ENCODE peak calls at places on chromosomes 13 and 19, in seven cellular contexts. Y is astrocyte of the cerebellum; V is KG1; F is nucleus accumbens; M is stimulated activated CD8-positive, alpha-beta memory T cell treated with anti-CD3 and anti-CD28 coated beads, Interleukin-15, amount 100 ng/mL, for 24 hours; J is neural crest cell; P is dorsolateral prefrontal cortex. O is an unnamed sample.

GRCh38 chr19:9528757-9529336 is 9.6 kb downstream of the ZNF426 start:
- DNase-seq in M (no peak), F (no peak), J (no peak), Y (no peak), V (no peak), P (no peak), O (no peak)

GRCh38 chr19:19459707-19460251 is 54.3 kb downstream of the GATAD2A start:
- DNase-seq in M (no peak), F (no peak), P (no peak), V (peak; percentile 70), J (no peak), Y (no peak), O (peak; percentile 36)

GRCh38 chr13:101303512-101303911 is 112.8 kb downstream of the NALCN start:
- DNase-seq in V (no peak), J (no peak), M (no peak), Y (no peak), P (no peak), F (no peak), O (no peak)

GRCh38 chr13:65378484-65378883 is 1851.7 kb downstream of the PCDH9 start:
- DNase-seq in V (no peak), F (no peak), P (no peak), M (no peak), Y (no peak), J (no peak), O (no peak)

GRCh38 chr13:25179810-25180437 is 7.8 kb upstream of the AMER2 start:
- DNase-seq in M (no peak), F (no peak), V (no peak), P (peak; percentile 36), J (no peak), Y (no peak), O (no peak)

GRCh38 chr13:33868343-33868994 is 50.5 kb downstream of the RFC3 start:
- DNase-seq in M (no peak), Y (no peak), F (no peak), V (no peak), J (no peak), P (no peak), O (no peak)

GRCh38 chr19:35708391-35708790 is 4.0 kb downstream of the ZBTB32 start:
- DNase-seq in M (no peak), Y (no peak), V (no peak), P (no peak), J (no peak), F (no peak), O (no peak)

GRCh38 chr13:41462427-41462826 is 5.1 kb downstream of the RGCC start:
- DNase-seq in V (no peak), P (no peak), F (no peak), Y (no peak), M (no peak), J (no peak), O (no peak)

GRCh38 chr19:48484931-48485612 is 15.9 kb downstream of the CYTH2 start:
- DNase-seq in J (no peak), M (no peak), F (no peak), Y (no peak), V (no peak), P (no peak), O (no peak)

GRCh38 chr19:13008926-13009787 is 13.9 kb downstream of the NFIX start:
- DNase-seq in J (no peak), P (no peak), M (no peak), Y (no peak), V (no peak), F (no peak), O (no peak)

GRCh38 chr19:16566161-16566560 is 6.1 kb downstream of the SLC35E1 start:
- DNase-seq in P (no peak), J (no peak), F (no peak), V (peak; percentile 53), M (no peak), Y (no peak), O (no peak)

GRCh38 chr13:50678464-50679162 is 164.9 kb downstream of the DLEU7 start:
- DNase-seq in P (no peak), F (no peak), M (no peak), V (no peak), Y (peak; percentile 33), J (no peak), O (no peak)

GRCh38 chr13:51894239-51894638 is 32.5 kb downstream of the CCDC70 start:
- DNase-seq in J (no peak), F (no peak), P (no peak), Y (no peak), V (no peak), M (no peak), O (no peak)

GRCh38 chr19:38911388-38912004 is 490 bp downstream of the CCER2 start:
- DNase-seq in F (no peak), P (no peak), M (no peak), Y (no peak), J (no peak), V (no peak), O (no peak)

GRCh38 chr19:1067341-1068103 is 555 bp downstream of the ARHGAP45 start:
- DNase-seq in V (peak; percentile 47), Y (no peak), J (no peak), P (no peak), F (no peak), M (no peak), O (no peak)

GRCh38 chr13:98563071-98563470 is 13.8 kb downstream of the STK24 start:
- DNase-seq in P (no peak), M (no peak), V (no peak), J (no peak), Y (no peak), F (no peak), O (no peak)

GRCh38 chr13:40968416-40969000 is 50.6 kb downstream of the ELF1 start:
- DNase-seq in Y (no peak), M (no peak), J (no peak), F (no peak), V (no peak), P (no peak), O (no peak)

GRCh38 chr13:73338389-73338788 is 279.6 kb downstream of the KLF5 start:
- DNase-seq in P (no peak), J (no peak), M (no peak), F (no peak), V (no peak), Y (no peak), O (no peak)

GRCh38 chr19:49570997-49571676 is 9.2 kb downstream of the NOSIP start:
- DNase-seq in Y (no peak), V (no peak), M (no peak), P (no peak), F (no peak), J (no peak), O (no peak)

GRCh38 chr13:33265133-33265532 is 20.4 kb downstream of the STARD13 start:
- DNase-seq in M (no peak), V (no peak), F (no peak), P (no peak), J (no peak), Y (no peak), O (no peak)

GRCh38 chr19:49528211-49528771 is 488 bp downstream of the RCN3 start:
- DNase-seq in F (no peak), P (no peak), V (no peak), M (no peak), Y (no peak), J (no peak), O (no peak)

GRCh38 chr19:33429891-33430673 is 56.6 kb downstream of the CEBPG start:
- DNase-seq in Y (no peak), F (no peak), V (no peak), J (no peak), P (no peak), M (no peak), O (no peak)

GRCh38 chr19:6577410-6578125 is 13.4 kb downstream of the CD70 start:
- DNase-seq in P (no peak), M (no peak), F (no peak), V (no peak), J (no peak), Y (no peak), O (no peak)

O was measured in occipital lobe.